ENCODE peak calls at places on chromosomes 12 and 14, in nine cellular contexts. V is H9, Z is A549, L is IMR-90, S is endothelial cell, G is cardiac muscle cell, A is GM20000, T is stomach, O is HepG2. I is an unnamed sample.

GRCh38 chr12:47082963-47083621 is 3.3 kb upstream of the AMIGO2 start:
- DNase-seq in V (no peak), Z (peak), L (peak), S (no peak), G (peak), A (no peak), T (no peak), O (no peak), I (no peak)

GRCh38 chr14:32633930-32634329 is 304.7 kb upstream of the NPAS3 start:
- DNase-seq in V (no peak), Z (no peak), L (no peak), S (no peak), G (no peak), A (no peak), T (no peak), O (no peak), I (no peak)

GRCh38 chr12:124727244-124727673 is 136.4 kb downstream of the SCARB1 start:
- DNase-seq in V (no peak), Z (no peak), L (no peak), S (no peak), G (no peak), A (peak), T (peak), O (peak), I (no peak)

GRCh38 chr12:120965534-120966091 is 12.7 kb upstream of the HNF1A start:
- DNase-seq in V (no peak), Z (no peak), L (no peak), S (no peak), G (no peak), A (no peak), T (no peak), O (no peak), I (no peak)

GRCh38 chr12:111363578-111363977 is 5.3 kb downstream of the PHETA1 start:
- DNase-seq in V (no peak), Z (peak), L (peak), S (no peak), G (peak), A (no peak), T (no peak), O (no peak), I (no peak)

GRCh38 chr14:105479438-105480164 is 5.0 kb downstream of the CRIP2 start:
- DNase-seq in V (no peak), Z (no peak), L (no peak), S (no peak), G (no peak), A (no peak), T (no peak), O (no peak), I (no peak)

GRCh38 chr14:94123868-94124267 is 5.5 kb downstream of the IFI27L2 start:
- DNase-seq in V (peak), Z (no peak), L (no peak), S (no peak), G (no peak), A (no peak), T (peak), O (peak), I (peak)

GRCh38 chr12:27940756-27941402 is 31.7 kb downstream of the PTHLH start:
- DNase-seq in V (peak), Z (peak), L (peak), S (peak), G (peak), A (peak), T (peak), O (peak), I (no peak)

GRCh38 chr14:60590907-60591510 is 58.3 kb downstream of the SIX1 start:
- DNase-seq in V (no peak), Z (no peak), L (peak), S (no peak), G (no peak), A (no peak), T (no peak), O (no peak), I (no peak)

DNA sequence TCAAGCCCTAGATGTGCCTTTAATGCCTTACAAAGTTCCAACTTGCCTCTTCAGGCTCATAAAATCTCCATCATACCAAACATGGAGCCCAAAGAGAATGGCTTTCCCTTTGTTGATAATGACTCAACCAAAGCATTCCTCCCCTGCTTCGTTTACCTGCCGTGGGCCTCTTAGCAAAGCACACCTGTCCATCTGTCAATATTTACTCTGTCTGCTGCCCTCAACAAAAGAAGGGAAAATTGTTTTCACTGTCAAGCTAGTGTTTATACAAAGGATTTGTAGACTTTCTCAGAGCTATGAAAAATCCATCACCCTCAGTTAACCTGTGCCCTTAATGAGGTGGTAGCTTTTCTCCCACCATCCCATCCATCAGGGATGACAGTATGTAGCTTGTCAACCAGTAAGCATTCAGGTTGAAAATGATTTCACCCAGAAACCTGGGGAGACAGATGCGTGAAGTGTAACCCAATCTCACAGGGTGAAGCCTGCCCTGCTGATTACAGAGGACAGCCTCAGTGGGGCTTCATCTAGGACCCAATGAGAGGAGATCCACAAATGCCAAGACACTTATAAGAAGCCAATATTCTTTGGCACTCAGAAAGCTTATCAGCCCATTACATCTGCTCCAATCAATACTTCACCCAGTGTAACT is 278.1 kb downstream of the NUAK1 start:
- DNase-seq in V (no peak), Z (peak), L (no peak), S (no peak), G (no peak), A (no peak), T (no peak), O (peak), I (no peak)
- TF ChIP-seq CTCF in V (no peak), Z (no peak), L (no peak), S (no peak), G (no peak), A (no peak), T (no peak), O (no peak), I (no peak)

GRCh38 chr14:74301594-74302159 is 1.1 kb downstream of the ABCD4 start:
- DNase-seq in V (no peak), Z (no peak), L (no peak), S (no peak), G (no peak), A (no peak), T (no peak), O (no peak), I (no peak)
- TF ChIP-seq CTCF in V (no peak), Z (no peak), L (no peak), S (no peak), G (no peak), A (no peak), T (no peak), O (no peak), I (no peak)

GRCh38 chr12:131720241-131720640 is 9.4 kb downstream of the SFSWAP start:
- DNase-seq in V (no peak), Z (no peak), L (no peak), S (no peak), G (no peak), A (no peak), T (no peak), O (no peak), I (no peak)

GRCh38 chr12:131721548-131721947 is 10.7 kb downstream of the SFSWAP start:
- DNase-seq in V (no peak), Z (no peak), L (no peak), S (no peak), G (no peak), A (no peak), T (no peak), O (no peak), I (no peak)

GRCh38 chr12:131723532-131723931 is 12.6 kb downstream of the SFSWAP start:
- DNase-seq in V (peak), Z (no peak), L (no peak), S (no peak), G (no peak), A (no peak), T (no peak), O (no peak), I (no peak)

GRCh38 chr12:131724534-131724933 is 13.6 kb downstream of the SFSWAP start:
- DNase-seq in V (no peak), Z (no peak), L (peak), S (no peak), G (no peak), A (no peak), T (no peak), O (no peak), I (no peak)

DNA sequence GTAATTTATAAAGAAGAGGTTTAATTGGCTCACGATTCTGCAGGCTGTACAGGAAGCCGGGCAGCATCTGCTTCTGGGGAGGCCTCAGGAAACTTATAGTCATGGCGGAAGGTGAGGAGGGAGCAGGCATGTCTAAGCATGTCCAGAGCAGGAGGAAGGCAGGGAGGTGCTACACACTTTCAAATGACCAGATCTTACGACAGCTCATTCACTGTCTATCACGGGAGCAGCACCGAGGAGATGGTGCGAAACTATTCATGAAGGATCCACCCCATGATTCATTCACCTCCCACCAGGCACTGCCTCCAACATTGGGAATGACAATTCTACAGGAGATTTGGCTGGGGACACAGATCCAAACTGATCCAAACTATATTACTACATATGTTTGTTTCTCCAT is 10.0 kb downstream of the SFSWAP start:
- DNase-seq in V (no peak), Z (peak), L (no peak), S (no peak), G (no peak), A (no peak), T (no peak), O (no peak), I (no peak)
- TF ChIP-seq CTCF in V (no peak), Z (no peak), L (no peak), S (no peak), G (no peak), A (no peak), T (no peak), O (no peak), I (no peak)

GRCh38 chr12:31659087-31659942 is at the start of gene ETFBKMT:
- DNase-seq in V (peak), Z (peak), L (peak), S (peak), G (peak), A (peak), T (peak), O (peak), I (peak)
- TF ChIP-seq CTCF in V (peak), Z (no peak), L (peak), S (peak), G (peak), A (peak), T (peak), O (peak), I (peak)

I was measured in type B pancreatic cell.